ENCODE peak calls at places on chromosomes 5 and 9, in six cellular contexts. Y is GM04504; F is choroid plexus epithelial cell; W is cerebellum; L is CD4-positive, alpha-beta T cell; G is frontal cortex. R is an unnamed sample.
A peak's percentile ranks its signal among the peaks of the same experiment; 100 is the strongest.

GRCh38 chr5:759111-759741 is 25.3 kb downstream of the ZDHHC11B start:
- DNase-seq in W (no peak), G (no peak), Y (peak; percentile 12), L (peak; percentile 67), F (peak; percentile 21), R (no peak)

GRCh38 chr9:35448511-35448910 is 41.4 kb upstream of the RUSC2 start:
- DNase-seq in L (no peak), W (no peak), Y (no peak), F (peak; percentile 60), G (no peak), R (no peak)

GRCh38 chr5:94849821-94850736 is 231.6 kb downstream of the SLF1 start:
- DNase-seq in G (peak; percentile 2), Y (peak; percentile 23), W (peak; percentile 71), L (no peak), F (peak; percentile 88), R (peak; percentile 18)

GRCh38 chr9:108551030-108551964 is 304.5 kb downstream of the ACTL7B start:
- DNase-seq in Y (peak; percentile 85), L (no peak), F (peak; percentile 87), W (no peak), G (no peak), R (no peak)

GRCh38 chr9:135945969-135946368 is 15.2 kb downstream of the UBAC1 start:
- DNase-seq in G (no peak), L (no peak), Y (no peak), W (no peak), F (no peak), R (no peak)

GRCh38 chr9:94719878-94720277 is 6.6 kb upstream of the AOPEP start:
- DNase-seq in F (no peak), L (no peak), G (no peak), Y (no peak), W (no peak), R (no peak)

GRCh38 chr9:68749579-68750159 is 44.6 kb downstream of the PIP5K1B start:
- DNase-seq in L (no peak), Y (no peak), F (no peak), W (no peak), G (no peak), R (no peak)

GRCh38 chr5:134794136-134794535 is 35.6 kb downstream of the DDX46 start:
- DNase-seq in G (no peak), L (no peak), Y (no peak), W (no peak), F (peak; percentile 33), R (no peak)

GRCh38 chr9:134365791-134366222 is 39.6 kb downstream of the RXRA start:
- DNase-seq in W (no peak), G (no peak), F (peak; percentile 24), Y (peak; percentile 53), L (no peak), R (no peak)

GRCh38 chr5:58849995-58850667 is 267.3 kb downstream of the RAB3C start:
- DNase-seq in G (no peak), F (peak; percentile 70), Y (no peak), L (no peak), W (peak; percentile 44), R (no peak)

GRCh38 chr9:77291714-77292113 is 114.4 kb downstream of the VPS13A start:
- DNase-seq in W (no peak), F (peak; percentile 73), G (no peak), L (no peak), Y (peak; percentile 14), R (no peak)

GRCh38 chr9:97502984-97503861 is 1.8 kb downstream of the TMOD1 start:
- DNase-seq in Y (no peak), G (no peak), W (no peak), L (no peak), F (no peak), R (no peak)

GRCh38 chr5:112935675-112936074 is 13.6 kb upstream of the REEP5 start:
- DNase-seq in F (no peak), Y (no peak), G (no peak), W (no peak), L (no peak), R (no peak)

GRCh38 chr9:10604927-10605326 is 7.9 kb downstream of the PTPRD start:
- DNase-seq in L (no peak), Y (no peak), W (no peak), G (no peak), F (no peak), R (no peak)

GRCh38 chr5:174338204-174339010 is 292.9 kb downstream of the NSG2 start:
- DNase-seq in G (no peak), Y (no peak), L (no peak), W (no peak), F (no peak), R (no peak)

GRCh38 chr5:122849746-122850145 is 4.3 kb downstream of the SNX24 start:
- DNase-seq in L (no peak), G (no peak), F (peak; percentile 70), W (no peak), Y (no peak), R (no peak)

GRCh38 chr9:127730799-127731410 is 4.2 kb downstream of the TOR2A start:
- DNase-seq in L (no peak), W (no peak), Y (no peak), G (no peak), F (no peak), R (no peak)

GRCh38 chr5:39355324-39355723 is 9.0 kb downstream of the C9 start:
- DNase-seq in L (no peak), Y (no peak), W (no peak), G (no peak), F (no peak), R (no peak)

GRCh38 chr5:135145985-135146384 is 112.0 kb upstream of the PITX1 start:
- DNase-seq in W (no peak), G (no peak), L (no peak), Y (no peak), F (no peak), R (no peak)

GRCh38 chr5:15285901-15286583 is 213.9 kb upstream of the FBXL7 start:
- DNase-seq in Y (peak; percentile 52), F (peak; percentile 73), G (no peak), W (no peak), L (no peak), R (no peak)

GRCh38 chr5:21882363-21882762 is 970.8 kb downstream of the CDH12 start:
- DNase-seq in W (no peak), F (no peak), L (no peak), G (no peak), Y (no peak), R (no peak)

GRCh38 chr9:129868033-129868395 is 32.8 kb downstream of the USP20 start:
- DNase-seq in W (no peak), Y (no peak), G (no peak), F (no peak), L (no peak), R (no peak)

GRCh38 chr5:14816999-14817761 is 54.4 kb downstream of the ANKH start:
- DNase-seq in G (no peak), W (peak; percentile 83), Y (peak; percentile 87), L (no peak), F (peak; percentile 94), R (no peak)

GRCh38 chr9:33939924-33940874 is 108.5 kb downstream of the UBAP2 start:
- DNase-seq in W (no peak), L (no peak), G (no peak), Y (no peak), F (no peak), R (no peak)

GRCh38 chr5:77379558-77380061 is 112.5 kb downstream of the WDR41 start:
- DNase-seq in Y (no peak), G (no peak), W (no peak), L (peak; percentile 17), F (no peak), R (no peak)

GRCh38 chr5:77355751-77356150 is 136.4 kb downstream of the WDR41 start:
- DNase-seq in F (no peak), Y (no peak), L (no peak), W (no peak), G (no peak), R (no peak)

GRCh38 chr9:114820776-114821501 is 15.1 kb upstream of the TNFSF15 start:
- DNase-seq in Y (no peak), F (no peak), L (no peak), G (no peak), W (no peak), R (no peak)

GRCh38 chr5:171543486-171543885 is 124.0 kb downstream of the FGF18 start:
- DNase-seq in W (no peak), L (no peak), Y (no peak), F (no peak), G (no peak), R (no peak)

GRCh38 chr5:55062039-55062779 is 38.2 kb downstream of the GZMK start:
- DNase-seq in F (no peak), W (no peak), G (no peak), L (peak; percentile 13), Y (no peak), R (peak; percentile 35)

GRCh38 chr9:131884222-131884621 is 144.3 kb upstream of the RAPGEF1 start:
- DNase-seq in W (no peak), Y (no peak), G (no peak), L (no peak), F (no peak), R (no peak)

GRCh38 chr9:85741112-85741874 is 461 bp downstream of the AGTPBP1 start:
- DNase-seq in Y (peak; percentile 2), L (peak; percentile 31), G (peak; percentile 29), F (peak; percentile 31), W (peak; percentile 30), R (peak; percentile 46)

GRCh38 chr5:23446436-23446835 is 61.0 kb upstream of the PRDM9 start:
- DNase-seq in W (no peak), G (no peak), Y (no peak), F (peak; percentile 71), L (no peak), R (no peak)

GRCh38 chr5:90886381-90886780 is 327.8 kb downstream of the ADGRV1 start:
- DNase-seq in F (no peak), Y (no peak), W (no peak), L (no peak), G (no peak), R (no peak)

GRCh38 chr5:135324897-135325650 is 74.0 kb downstream of the MACROH2A1 start:
- DNase-seq in F (no peak), Y (no peak), G (no peak), W (no peak), L (peak; percentile 28), R (peak; percentile 23)

GRCh38 chr5:93609756-93610155 is 26.7 kb downstream of the NR2F1 start:
- DNase-seq in Y (no peak), W (no peak), F (no peak), L (no peak), G (no peak), R (no peak)

R was measured in activated gamma-delta T cell treated with Interleukin-2 at 50 U/mL for 16 hours.